ENCODE peak calls at places on chromosomes 11 and 22, in five cellular contexts. One of them, this sample, is unnamed.

GRCh38 chr22:27799334-27800249 is 2.0 kb downstream of the MN1 start:
- DNase-seq in mesenchymal stem cell: peak
- DNase-seq in neuronal stem cell: no peak
- DNase-seq in IMR-90: no peak
- DNase-seq in H1: no peak
- DNase-seq in this sample: no peak

GRCh38 chr22:22909605-22910271 is 22.1 kb downstream of the IGLL5 start:
- DNase-seq in mesenchymal stem cell: no peak
- DNase-seq in neuronal stem cell: no peak
- DNase-seq in IMR-90: no peak
- DNase-seq in H1: no peak
- DNase-seq in this sample: no peak

GRCh38 chr11:13003726-13004493 is 5.2 kb upstream of the RASSF10 start:
- DNase-seq in mesenchymal stem cell: no peak
- DNase-seq in neuronal stem cell: no peak
- DNase-seq in IMR-90: no peak
- DNase-seq in H1: no peak
- DNase-seq in this sample: no peak

GRCh38 chr22:17115927-17116326 is 5.2 kb downstream of the TMEM121B start:
- DNase-seq in mesenchymal stem cell: no peak
- DNase-seq in neuronal stem cell: no peak
- DNase-seq in IMR-90: no peak
- DNase-seq in H1: no peak
- DNase-seq in this sample: no peak

GRCh38 chr11:13880719-13881118 is 81.8 kb upstream of the SPON1 start:
- DNase-seq in mesenchymal stem cell: no peak
- DNase-seq in neuronal stem cell: no peak
- DNase-seq in IMR-90: no peak
- DNase-seq in H1: no peak
- DNase-seq in this sample: no peak

GRCh38 chr11:2670541-2671100 is 29.2 kb downstream of the KCNQ1OT1 start:
- DNase-seq in mesenchymal stem cell: no peak
- DNase-seq in neuronal stem cell: no peak
- DNase-seq in IMR-90: no peak
- DNase-seq in H1: no peak
- DNase-seq in this sample: no peak

GRCh38 chr11:118491041-118491440 is 36.2 kb upstream of the TTC36 start:
- DNase-seq in mesenchymal stem cell: no peak
- DNase-seq in neuronal stem cell: no peak
- DNase-seq in IMR-90: no peak
- DNase-seq in H1: no peak
- DNase-seq in this sample: no peak

GRCh38 chr11:106101797-106102196 is 24.3 kb downstream of the AASDHPPT start:
- DNase-seq in mesenchymal stem cell: peak
- DNase-seq in neuronal stem cell: no peak
- DNase-seq in IMR-90: peak
- DNase-seq in H1: no peak
- DNase-seq in this sample: peak

GRCh38 chr11:119218141-119218878 is 12.2 kb downstream of the CBL start:
- DNase-seq in mesenchymal stem cell: peak
- DNase-seq in neuronal stem cell: no peak
- DNase-seq in IMR-90: peak
- DNase-seq in H1: no peak
- DNase-seq in this sample: peak

DNA sequence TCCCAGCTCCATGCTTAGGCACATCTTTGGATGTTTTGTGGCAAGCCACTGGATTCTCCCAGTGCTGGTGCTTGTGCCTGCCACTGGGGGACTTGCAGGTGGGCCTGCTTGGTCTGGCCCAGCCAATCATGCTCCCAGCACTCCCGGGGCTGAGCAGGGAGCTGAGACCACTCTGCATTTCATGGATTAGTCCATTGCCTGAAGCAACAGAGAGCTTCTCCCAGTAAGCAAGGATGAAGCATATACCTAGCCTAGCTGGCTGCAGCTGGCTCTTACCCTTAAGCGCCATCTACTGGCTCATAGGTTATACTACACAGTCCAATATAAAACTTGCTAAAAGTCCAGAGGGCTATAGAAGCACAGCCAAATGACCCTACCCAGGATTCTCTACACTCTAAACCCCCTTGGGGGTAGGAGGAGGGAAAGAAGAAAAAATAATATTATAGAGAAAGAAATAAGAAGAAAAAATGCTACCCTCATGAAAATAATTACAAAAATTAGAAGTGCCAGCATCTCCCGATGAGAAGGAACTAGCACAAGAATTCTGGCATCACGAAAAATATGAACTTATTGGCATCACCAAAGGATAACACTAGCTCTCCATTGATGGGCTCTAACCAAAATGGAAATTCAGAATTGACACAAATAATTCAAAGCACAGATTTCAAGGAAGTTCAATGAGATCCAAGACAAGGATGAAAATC is 275.3 kb downstream of the C11orf87 start:
- DNase-seq in mesenchymal stem cell: peak
- DNase-seq in neuronal stem cell: peak
- DNase-seq in IMR-90: peak
- DNase-seq in H1: peak
- DNase-seq in this sample: peak
- H3K14ac ChIP-seq in mesenchymal stem cell: no peak
- H3K14ac ChIP-seq in neuronal stem cell: no peak
- H3K14ac ChIP-seq in IMR-90: no peak
- H3K14ac ChIP-seq in H1: no peak
- H3K14ac ChIP-seq in this sample: no peak

GRCh38 chr22:47837703-47838102 is 1075.3 kb downstream of the TBC1D22A start:
- DNase-seq in mesenchymal stem cell: no peak
- DNase-seq in neuronal stem cell: no peak
- DNase-seq in IMR-90: no peak
- DNase-seq in H1: peak
- DNase-seq in this sample: no peak

GRCh38 chr22:47841166-47841565 is 1078.7 kb downstream of the TBC1D22A start:
- DNase-seq in mesenchymal stem cell: no peak
- DNase-seq in neuronal stem cell: no peak
- DNase-seq in IMR-90: no peak
- DNase-seq in H1: no peak
- DNase-seq in this sample: no peak

GRCh38 chr22:47839586-47840245 is 1077.3 kb downstream of the TBC1D22A start:
- DNase-seq in mesenchymal stem cell: no peak
- DNase-seq in neuronal stem cell: no peak
- DNase-seq in IMR-90: no peak
- DNase-seq in H1: no peak
- DNase-seq in this sample: no peak

GRCh38 chr22:47835726-47836125 is 1073.3 kb downstream of the TBC1D22A start:
- DNase-seq in mesenchymal stem cell: peak
- DNase-seq in neuronal stem cell: no peak
- DNase-seq in IMR-90: peak
- DNase-seq in H1: no peak
- DNase-seq in this sample: peak

GRCh38 chr22:47836957-47837356 is 1074.5 kb downstream of the TBC1D22A start:
- DNase-seq in mesenchymal stem cell: no peak
- DNase-seq in neuronal stem cell: no peak
- DNase-seq in IMR-90: no peak
- DNase-seq in H1: no peak
- DNase-seq in this sample: no peak
- H2BK5ac ChIP-seq in mesenchymal stem cell: no peak
- H2BK5ac ChIP-seq in neuronal stem cell: no peak
- H2BK5ac ChIP-seq in IMR-90: no peak
- H2BK5ac ChIP-seq in H1: no peak
- H2BK5ac ChIP-seq in this sample: no peak

DNA sequence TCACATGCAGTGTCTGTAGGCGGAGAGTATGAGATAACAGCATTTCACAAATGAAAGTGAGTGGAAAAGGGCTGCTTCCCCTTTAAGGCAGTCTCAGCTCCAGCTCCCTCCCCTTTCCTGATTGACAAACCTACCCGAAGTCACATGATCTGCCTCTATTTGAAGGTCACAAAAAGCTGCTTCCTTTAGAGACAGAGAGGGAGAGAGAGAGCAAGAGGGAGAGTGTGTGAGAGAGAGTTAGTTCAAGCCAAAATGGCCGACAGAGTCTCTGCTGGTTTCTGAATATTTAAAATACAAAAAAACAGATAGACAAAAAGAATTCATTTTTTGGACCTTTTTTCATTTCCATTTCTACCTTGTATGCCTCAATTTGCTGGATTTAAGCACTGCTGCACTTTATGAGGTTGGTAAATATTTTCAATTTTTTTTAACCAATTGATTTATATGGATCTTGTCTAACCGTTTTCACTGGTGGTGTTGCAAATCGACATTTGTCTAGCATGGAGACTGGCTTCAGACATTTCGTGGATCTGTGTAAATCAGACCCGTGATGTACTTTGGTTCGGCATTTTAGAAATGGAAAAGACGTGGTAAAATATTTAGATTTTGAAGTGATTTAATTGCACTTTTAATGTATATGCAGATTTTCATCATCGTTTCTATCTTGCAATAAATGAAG is at the start of gene TNRC6B:
- DNase-seq in mesenchymal stem cell: peak
- DNase-seq in neuronal stem cell: peak
- DNase-seq in IMR-90: peak
- DNase-seq in H1: peak
- DNase-seq in this sample: peak
- H3K14ac ChIP-seq in mesenchymal stem cell: no peak
- H3K14ac ChIP-seq in neuronal stem cell: no peak
- H3K14ac ChIP-seq in IMR-90: peak
- H3K14ac ChIP-seq in H1: no peak
- H3K14ac ChIP-seq in this sample: peak

DNA sequence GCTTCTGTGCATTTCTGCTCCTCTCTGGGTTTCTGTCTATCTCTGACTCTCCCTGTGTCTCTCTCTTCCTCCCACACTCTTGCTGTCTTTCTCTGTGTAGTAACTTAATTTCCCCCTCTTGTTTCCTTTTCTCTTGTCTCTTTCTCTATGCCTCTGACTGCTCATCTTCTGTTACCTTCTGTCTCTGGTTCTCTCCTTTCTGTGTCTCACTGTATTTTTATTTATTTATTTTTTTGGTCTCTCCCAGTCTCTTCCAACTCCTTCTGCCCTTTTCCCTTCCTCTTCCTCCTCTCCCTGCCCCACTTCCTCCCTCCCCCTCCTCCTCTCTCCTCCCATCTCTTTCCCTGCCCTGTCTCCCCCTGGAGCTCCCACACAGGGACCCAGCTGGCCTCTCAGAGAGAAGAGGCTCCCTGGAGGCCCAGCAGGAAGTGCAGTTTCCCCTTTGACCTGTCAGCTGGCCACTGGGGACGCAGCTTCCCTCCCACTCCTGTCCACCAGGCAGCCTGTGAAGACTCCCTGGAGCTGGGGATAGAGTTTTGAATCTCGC is 38.3 kb upstream of the MYH9 start:
- DNase-seq in mesenchymal stem cell: peak
- DNase-seq in neuronal stem cell: no peak
- DNase-seq in IMR-90: peak
- DNase-seq in H1: no peak
- DNase-seq in this sample: no peak
- H2BK5ac ChIP-seq in mesenchymal stem cell: peak
- H2BK5ac ChIP-seq in neuronal stem cell: peak
- H2BK5ac ChIP-seq in IMR-90: peak
- H2BK5ac ChIP-seq in H1: peak
- H2BK5ac ChIP-seq in this sample: peak

GRCh38 chr11:17672469-17672868 is 46.9 kb upstream of the MYOD1 start:
- DNase-seq in mesenchymal stem cell: no peak
- DNase-seq in neuronal stem cell: no peak
- DNase-seq in IMR-90: no peak
- DNase-seq in H1: no peak
- DNase-seq in this sample: no peak
- H3K14ac ChIP-seq in mesenchymal stem cell: no peak
- H3K14ac ChIP-seq in neuronal stem cell: no peak
- H3K14ac ChIP-seq in IMR-90: no peak
- H3K14ac ChIP-seq in H1: no peak
- H3K14ac ChIP-seq in this sample: no peak

GRCh38 chr11:131656839-131657211 is 286.4 kb downstream of the NTM start:
- DNase-seq in mesenchymal stem cell: no peak
- DNase-seq in neuronal stem cell: no peak
- DNase-seq in IMR-90: no peak
- DNase-seq in H1: no peak
- DNase-seq in this sample: no peak
- H2BK5ac ChIP-seq in mesenchymal stem cell: no peak
- H2BK5ac ChIP-seq in neuronal stem cell: no peak
- H2BK5ac ChIP-seq in IMR-90: no peak
- H2BK5ac ChIP-seq in H1: peak
- H2BK5ac ChIP-seq in this sample: no peak

This sample was measured in trophoblast cell.